ENCODE peak calls at places on chromosomes 1 and 21, in six cellular contexts. H, A, D, V, Z and N are unnamed samples.

GRCh38 chr1:46302091-46303037 is 1.1 kb downstream of the LRRC41 start:
- DNase-seq in H (peak; percentile 73), A (no peak), D (peak; percentile 59), V (peak; percentile 68), Z (peak; percentile 42), N (peak; percentile 80)

GRCh38 chr21:41830764-41831452 is 48.2 kb downstream of the PRDM15 start:
- DNase-seq in H (no peak), A (no peak), D (no peak), V (no peak), Z (no peak), N (no peak)

GRCh38 chr1:110155878-110156522 is 5.7 kb downstream of the SLC6A17 start:
- DNase-seq in H (peak; percentile 90), A (no peak), D (peak; percentile 47), V (peak; percentile 84), Z (peak; percentile 15), N (no peak)

GRCh38 chr1:156090822-156091188 is 8.5 kb upstream of the MEX3A start:
- DNase-seq in H (peak; percentile 92), A (peak; percentile 40), D (peak; percentile 86), V (peak; percentile 87), Z (peak; percentile 81), N (peak; percentile 80)

GRCh38 chr1:18921506-18922251 is 19.3 kb upstream of the ALDH4A1 start:
- DNase-seq in H (no peak), A (no peak), D (no peak), V (no peak), Z (no peak), N (no peak)

GRCh38 chr1:59243544-59243943 is 53.4 kb upstream of the FGGY start:
- DNase-seq in H (no peak), A (no peak), D (no peak), V (no peak), Z (no peak), N (no peak)

GRCh38 chr1:24193046-24193445 is 6.0 kb upstream of the IFNLR1 start:
- DNase-seq in H (no peak), A (no peak), D (no peak), V (no peak), Z (no peak), N (no peak)

GRCh38 chr1:248686815-248687214 is 15.8 kb downstream of the OR14I1 start:
- DNase-seq in H (no peak), A (no peak), D (peak; percentile 15), V (no peak), Z (no peak), N (peak; percentile 14)

GRCh38 chr1:221841291-221841982 is 99.5 kb upstream of the DUSP10 start:
- DNase-seq in H (no peak), A (no peak), D (peak; percentile 44), V (no peak), Z (no peak), N (no peak)

GRCh38 chr21:28148400-28149064 is 844.1 kb downstream of the LTN1 start:
- DNase-seq in H (no peak), A (no peak), D (no peak), V (no peak), Z (no peak), N (no peak)

GRCh38 chr1:116808476-116809180 is 54.4 kb downstream of the CD2 start:
- DNase-seq in H (no peak), A (no peak), D (no peak), V (no peak), Z (no peak), N (no peak)

GRCh38 chr1:33094971-33095604 is 14.1 kb downstream of the AZIN2 start:
- DNase-seq in H (peak; percentile 64), A (no peak), D (peak; percentile 83), V (peak; percentile 81), Z (no peak), N (peak; percentile 68)

GRCh38 chr1:162732566-162733335 is 57.8 kb upstream of the HSD17B7 start:
- DNase-seq in H (no peak), A (no peak), D (no peak), V (no peak), Z (no peak), N (no peak)

GRCh38 chr1:224168859-224169380 is 14.1 kb upstream of the DEGS1 start:
- DNase-seq in H (no peak), A (peak; percentile 68), D (peak; percentile 65), V (no peak), Z (no peak), N (no peak)

GRCh38 chr1:16717174-16718108 is 22.9 kb upstream of the RNU1-4 start:
- DNase-seq in H (peak; percentile 63), A (no peak), D (no peak), V (peak; percentile 16), Z (no peak), N (peak; percentile 27)

GRCh38 chr1:1903224-1903623 is 11.8 kb upstream of the CALML6 start:
- DNase-seq in H (no peak), A (no peak), D (no peak), V (no peak), Z (no peak), N (no peak)

GRCh38 chr1:2352341-2353214 is 38.8 kb downstream of the MORN1 start:
- DNase-seq in H (no peak), A (no peak), D (no peak), V (no peak), Z (no peak), N (no peak)

GRCh38 chr1:218917646-218918045 is 256.0 kb upstream of the LYPLAL1 start:
- DNase-seq in H (no peak), A (no peak), D (no peak), V (no peak), Z (no peak), N (no peak)

GRCh38 chr21:25560151-25560783 is 47.0 kb downstream of the MRPL39 start:
- DNase-seq in H (no peak), A (no peak), D (peak; percentile 49), V (no peak), Z (no peak), N (no peak)

GRCh38 chr1:204363335-204364114 is 3.8 kb upstream of the PLEKHA6 start:
- DNase-seq in H (peak; percentile 86), A (peak; percentile 49), D (peak; percentile 81), V (peak; percentile 68), Z (peak; percentile 58), N (peak; percentile 74)

GRCh38 chr1:206911064-206911663 is 10.6 kb downstream of the FCMR start:
- DNase-seq in H (peak; percentile 69), A (peak; percentile 61), D (peak; percentile 82), V (peak; percentile 30), Z (no peak), N (peak; percentile 77)

GRCh38 chr1:21217812-21218596 is 41.3 kb upstream of the EIF4G3 start:
- DNase-seq in H (peak; percentile 33), A (no peak), D (peak; percentile 53), V (peak; percentile 80), Z (peak; percentile 17), N (peak; percentile 77)

GRCh38 chr1:215003686-215004085 is 78.9 kb upstream of the KCNK2 start:
- DNase-seq in H (no peak), A (no peak), D (no peak), V (no peak), Z (no peak), N (no peak)

GRCh38 chr1:51268675-51269033 is 32.6 kb downstream of the RNF11 start:
- DNase-seq in H (no peak), A (no peak), D (peak; percentile 27), V (no peak), Z (no peak), N (no peak)

GRCh38 chr1:212586429-212587303 is 21.9 kb upstream of the ATF3 start:
- DNase-seq in H (no peak), A (no peak), D (no peak), V (no peak), Z (no peak), N (no peak)

GRCh38 chr1:148388260-148389026 is 94.7 kb downstream of the PPIAL4G start:
- DNase-seq in H (peak; percentile 64), A (no peak), D (peak; percentile 92), V (peak; percentile 66), Z (peak; percentile 79), N (peak; percentile 50)

GRCh38 chr1:154622503-154623039 is 14.6 kb upstream of the ADAR start:
- DNase-seq in H (no peak), A (no peak), D (no peak), V (no peak), Z (no peak), N (no peak)